ENCODE peak calls at places on chromosome 6, in eight cellular contexts. C is tibial artery; R is mucosa of gallbladder; Y is substantia nigra; X is nephron progenitor cell; V is NCI-H1092; Z is NCI-H345; E is stimulated activated CD4-positive, alpha-beta T cell treated with anti-CD3 and anti-CD28 coated beads, Interleukin-12 subunit alpha, Interleukin-12 subunit beta, amount 100 ng/mL, for 48 hours. M is an unnamed sample.

GRCh38 chr6:87203448-87204023 is 48.2 kb downstream of the ZNF292 start:
- DNase-seq in C (no peak), R (no peak), Y (no peak), X (no peak), V (no peak), Z (no peak), E (no peak), M (no peak)

GRCh38 chr6:34230653-34231351 is 5.9 kb upstream of the HMGA1 start:
- DNase-seq in C (no peak), R (no peak), Y (no peak), X (no peak), V (no peak), Z (no peak), E (no peak), M (no peak)

GRCh38 chr6:148235446-148235845 is 107.2 kb upstream of the SASH1 start:
- DNase-seq in C (no peak), R (no peak), Y (no peak), X (no peak), V (no peak), Z (no peak), E (no peak), M (no peak)

GRCh38 chr6:33202799-33203198 is 1.7 kb upstream of the HSD17B8 start:
- DNase-seq in C (no peak), R (no peak), Y (no peak), X (no peak), V (no peak), Z (no peak), E (no peak), M (no peak)

GRCh38 chr6:139757766-139758655 is 383.6 kb upstream of the CITED2 start:
- DNase-seq in C (peak; percentile 38), R (no peak), Y (no peak), X (no peak), V (no peak), Z (no peak), E (no peak), M (no peak)

GRCh38 chr6:97215157-97215769 is 67.8 kb downstream of the MMS22L start:
- DNase-seq in C (no peak), R (peak; percentile 17), Y (peak; percentile 32), X (peak; percentile 24), V (no peak), Z (no peak), E (no peak), M (no peak)

GRCh38 chr6:163745566-163746400 is 331.3 kb downstream of the QKI start:
- DNase-seq in C (no peak), R (no peak), Y (no peak), X (peak; percentile 39), V (no peak), Z (no peak), E (no peak), M (no peak)

GRCh38 chr6:41488392-41489129 is 57.6 kb upstream of the FOXP4 start:
- DNase-seq in C (no peak), R (no peak), Y (no peak), X (peak; percentile 73), V (peak; percentile 32), Z (no peak), E (no peak), M (no peak)

GRCh38 chr6:157770946-157771345 is 52.1 kb upstream of the SNX9 start:
- DNase-seq in C (no peak), R (no peak), Y (no peak), X (no peak), V (no peak), Z (no peak), E (no peak), M (no peak)

GRCh38 chr6:110090876-110091275 is 88.6 kb downstream of the WASF1 start:
- DNase-seq in C (no peak), R (no peak), Y (no peak), X (no peak), V (no peak), Z (no peak), E (no peak), M (no peak)